ENCODE peak calls at places on chromosomes 13 and 19, in six cellular contexts. P is substantia nigra; M is endodermal cell; A is CD8-positive, alpha-beta T cell; G is effector CD4-positive, alpha-beta T cell; E is GF-D8. T is an unnamed sample.

GRCh38 chr13:60720590-60720989 is 323.6 kb downstream of the TDRD3 start:
- DNase-seq in M (no peak), P (no peak), A (no peak), E (no peak), G (no peak), T (no peak)

GRCh38 chr19:3606174-3606689 is 443 bp downstream of the TBXA2R start:
- DNase-seq in G (no peak), P (no peak), A (peak; percentile 74), M (peak; percentile 82), E (no peak), T (peak; percentile 76)

GRCh38 chr19:48121909-48122371 is 11.3 kb upstream of the PLA2G4C start:
- DNase-seq in P (no peak), M (no peak), G (no peak), E (no peak), A (no peak), T (peak; percentile 76)

GRCh38 chr19:51354742-51355148 is 11.4 kb downstream of the ETFB start:
- DNase-seq in P (no peak), E (no peak), G (no peak), A (no peak), M (peak; percentile 88), T (no peak)

GRCh38 chr13:43572601-43573360 is 214.0 kb downstream of the ENOX1 start:
- DNase-seq in A (no peak), P (no peak), M (no peak), G (no peak), E (no peak), T (no peak)

GRCh38 chr13:35475131-35475959 is 1.1 kb downstream of the MAB21L1 start:
- DNase-seq in M (peak; percentile 79), P (peak; percentile 82), G (no peak), E (no peak), A (no peak), T (peak; percentile 12)

GRCh38 chr13:113129921-113130750 is 7.5 kb downstream of the F10 start:
- DNase-seq in E (no peak), A (no peak), G (no peak), P (no peak), M (peak; percentile 36), T (no peak)

GRCh38 chr19:36183455-36183741 is 31.1 kb downstream of the ZNF565 start:
- DNase-seq in A (no peak), M (no peak), P (no peak), E (no peak), G (no peak), T (no peak)

GRCh38 chr19:16445238-16446107 is 26.3 kb downstream of the EPS15L1 start:
- DNase-seq in A (no peak), E (peak; percentile 90), P (no peak), G (no peak), M (no peak), T (peak; percentile 76)

GRCh38 chr13:75452564-75452963 is 29.4 kb downstream of the TBC1D4 start:
- DNase-seq in E (no peak), M (no peak), A (no peak), G (no peak), P (no peak), T (no peak)

GRCh38 chr13:37143901-37144300 is 38.4 kb upstream of the CSNK1A1L start:
- DNase-seq in E (no peak), M (no peak), P (no peak), G (no peak), A (no peak), T (no peak)

GRCh38 chr13:110517505-110518149 is 43.9 kb downstream of the RAB20 start:
- DNase-seq in M (no peak), G (no peak), E (no peak), A (no peak), P (no peak), T (no peak)

GRCh38 chr13:27170221-27170520 is 1.4 kb downstream of the USP12 start:
- DNase-seq in M (no peak), G (no peak), P (no peak), A (no peak), E (no peak), T (peak; percentile 27)

GRCh38 chr13:110867380-110867779 is 47.5 kb downstream of the ANKRD10 start:
- DNase-seq in A (no peak), P (no peak), M (peak; percentile 29), E (no peak), G (no peak), T (no peak)

GRCh38 chr13:48151343-48151742 is 56.4 kb upstream of the MED4 start:
- DNase-seq in P (no peak), A (no peak), M (no peak), G (no peak), E (no peak), T (no peak)

GRCh38 chr19:49165111-49165750 is 7.6 kb downstream of the TRPM4 start:
- DNase-seq in G (no peak), M (no peak), A (no peak), P (no peak), E (no peak), T (no peak)

GRCh38 chr19:31543456-31543855 is 194.2 kb upstream of the TSHZ3 start:
- DNase-seq in A (no peak), E (no peak), P (no peak), G (no peak), M (peak; percentile 13), T (no peak)

GRCh38 chr19:55379161-55379560 is 2.5 kb downstream of the TMEM190 start:
- DNase-seq in A (no peak), M (no peak), G (no peak), E (no peak), P (peak; percentile 44), T (no peak)

GRCh38 chr19:7331446-7331845 is 17.3 kb upstream of the ARHGEF18 start:
- DNase-seq in A (no peak), M (no peak), E (no peak), P (no peak), G (no peak), T (no peak)

T was measured in B cell.